ENCODE peak calls at places on chromosomes 12 and 14, in four cellular contexts. One of them, this sample, is unnamed.

GRCh38 chr12:104280703-104281458 is 22.7 kb upstream of the EID3 start:
- DNase-seq in H9: no peak
- DNase-seq in IMR-90: peak
- DNase-seq in H1: no peak
- DNase-seq in this sample: no peak

GRCh38 chr14:103649001-103649400 is 20.0 kb downstream of the KLC1 start:
- DNase-seq in H1: no peak
- DNase-seq in H9: no peak
- DNase-seq in IMR-90: no peak
- DNase-seq in this sample: no peak

GRCh38 chr14:32724864-32725550 is 213.7 kb upstream of the NPAS3 start:
- DNase-seq in IMR-90: peak
- DNase-seq in H1: no peak
- DNase-seq in H9: no peak
- DNase-seq in this sample: peak

GRCh38 chr12:87866602-87867292 is 162.5 kb downstream of the C12orf50 start:
- DNase-seq in H9: peak
- DNase-seq in H1: no peak
- DNase-seq in IMR-90: peak
- DNase-seq in this sample: peak

GRCh38 chr14:68395585-68395984 is 397.3 kb downstream of the ZFP36L1 start:
- DNase-seq in H1: no peak
- DNase-seq in IMR-90: peak
- DNase-seq in H9: no peak
- DNase-seq in this sample: no peak

GRCh38 chr12:121388421-121388981 is 11.4 kb upstream of the RNF34 start:
- DNase-seq in IMR-90: peak
- DNase-seq in H1: no peak
- DNase-seq in H9: no peak
- DNase-seq in this sample: peak

GRCh38 chr14:64510127-64510808 is 5.7 kb downstream of the ZBTB1 start:
- DNase-seq in H9: no peak
- DNase-seq in IMR-90: no peak
- DNase-seq in H1: no peak
- DNase-seq in this sample: peak

GRCh38 chr12:559907-560455 is 100.2 kb downstream of the B4GALNT3 start:
- DNase-seq in H9: no peak
- DNase-seq in IMR-90: no peak
- DNase-seq in H1: no peak
- DNase-seq in this sample: no peak

GRCh38 chr12:117842220-117842619 is 126.6 kb downstream of the KSR2 start:
- DNase-seq in IMR-90: no peak
- DNase-seq in H1: no peak
- DNase-seq in H9: no peak
- DNase-seq in this sample: no peak

GRCh38 chr12:59843260-59843843 is 247.5 kb downstream of the SLC16A7 start:
- DNase-seq in H9: no peak
- DNase-seq in H1: no peak
- DNase-seq in IMR-90: no peak
- DNase-seq in this sample: no peak

GRCh38 chr12:108484431-108484830 is 30.6 kb upstream of the FICD start:
- DNase-seq in IMR-90: no peak
- DNase-seq in H1: no peak
- DNase-seq in H9: no peak
- DNase-seq in this sample: no peak

GRCh38 chr12:64181504-64182291 is 40.4 kb downstream of the KICS2 start:
- DNase-seq in H9: peak
- DNase-seq in H1: no peak
- DNase-seq in IMR-90: peak
- DNase-seq in this sample: peak

GRCh38 chr12:2520722-2521246 is 274.0 kb upstream of the FKBP4 start:
- DNase-seq in H1: no peak
- DNase-seq in H9: no peak
- DNase-seq in IMR-90: no peak
- DNase-seq in this sample: no peak

GRCh38 chr12:63889236-63889635 is 44.7 kb downstream of the SRGAP1 start:
- DNase-seq in H9: no peak
- DNase-seq in H1: no peak
- DNase-seq in IMR-90: peak
- DNase-seq in this sample: peak

GRCh38 chr14:75425443-75425842 is 2.4 kb upstream of the JDP2 start:
- DNase-seq in H9: no peak
- DNase-seq in IMR-90: peak
- DNase-seq in H1: no peak
- DNase-seq in this sample: peak

GRCh38 chr12:8027856-8028255 is 4.7 kb upstream of the FOXJ2 start:
- DNase-seq in H1: no peak
- DNase-seq in H9: no peak
- DNase-seq in IMR-90: no peak
- DNase-seq in this sample: no peak

GRCh38 chr14:43778956-43779639 is 728.0 kb downstream of the FSCB start:
- DNase-seq in IMR-90: no peak
- DNase-seq in H1: no peak
- DNase-seq in H9: no peak
- DNase-seq in this sample: no peak

GRCh38 chr12:51863921-51864700 is 15.6 kb upstream of the FIGNL2 start:
- DNase-seq in H9: peak
- DNase-seq in IMR-90: no peak
- DNase-seq in H1: peak
- DNase-seq in this sample: peak

GRCh38 chr12:93896427-93896826 is 219.3 kb downstream of the CRADD start:
- DNase-seq in H9: no peak
- DNase-seq in IMR-90: peak
- DNase-seq in H1: no peak
- DNase-seq in this sample: peak

GRCh38 chr14:74217672-74218448 is 21.4 kb upstream of the VSX2 start:
- DNase-seq in H1: peak
- DNase-seq in IMR-90: peak
- DNase-seq in H9: peak
- DNase-seq in this sample: peak

GRCh38 chr12:6423267-6424007 is 21.3 kb upstream of the CD27 start:
- DNase-seq in H9: peak
- DNase-seq in IMR-90: peak
- DNase-seq in H1: peak
- DNase-seq in this sample: peak

GRCh38 chr12:22282283-22282682 is 52.2 kb downstream of the ST8SIA1 start:
- DNase-seq in H9: no peak
- DNase-seq in IMR-90: peak
- DNase-seq in H1: no peak
- DNase-seq in this sample: no peak

GRCh38 chr14:29144598-29144997 is 378.0 kb downstream of the FOXG1 start:
- DNase-seq in H9: no peak
- DNase-seq in H1: no peak
- DNase-seq in IMR-90: peak
- DNase-seq in this sample: no peak

GRCh38 chr12:11949738-11950403 is 120.9 kb upstream of the BCL2L14 start:
- DNase-seq in H1: peak
- DNase-seq in H9: no peak
- DNase-seq in IMR-90: no peak
- DNase-seq in this sample: no peak

GRCh38 chr14:76782885-76783566 is 21.8 kb downstream of the VASH1 start:
- DNase-seq in H9: peak
- DNase-seq in IMR-90: no peak
- DNase-seq in H1: peak
- DNase-seq in this sample: peak

GRCh38 chr12:39831587-39832315 is 212.1 kb upstream of the ABCD2 start:
- DNase-seq in H1: no peak
- DNase-seq in IMR-90: peak
- DNase-seq in H9: no peak
- DNase-seq in this sample: no peak

DNA sequence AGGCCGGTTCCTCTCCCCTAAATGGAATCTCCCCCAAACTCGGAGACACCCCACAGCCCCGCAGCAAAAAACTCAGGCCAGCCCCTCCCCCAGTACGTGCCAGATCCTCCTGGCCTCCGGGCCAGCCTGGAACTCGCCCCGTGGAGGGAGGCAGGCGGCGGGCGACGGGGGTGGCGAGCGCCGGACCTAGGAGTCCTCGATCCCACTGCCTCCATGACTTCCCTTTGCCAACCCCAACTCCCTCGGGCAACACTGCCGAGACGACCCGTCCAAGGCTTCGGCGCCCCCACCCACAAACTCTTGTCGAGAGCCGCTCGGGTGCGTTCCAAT is 402 bp downstream of the ADCY6 start:
- DNase-seq in IMR-90: no peak
- DNase-seq in H1: peak
- DNase-seq in H9: no peak
- DNase-seq in this sample: no peak
- H3K56ac ChIP-seq in IMR-90: no peak
- H3K56ac ChIP-seq in H1: peak
- H3K56ac ChIP-seq in H9: no peak
- H3K56ac ChIP-seq in this sample: peak

DNA sequence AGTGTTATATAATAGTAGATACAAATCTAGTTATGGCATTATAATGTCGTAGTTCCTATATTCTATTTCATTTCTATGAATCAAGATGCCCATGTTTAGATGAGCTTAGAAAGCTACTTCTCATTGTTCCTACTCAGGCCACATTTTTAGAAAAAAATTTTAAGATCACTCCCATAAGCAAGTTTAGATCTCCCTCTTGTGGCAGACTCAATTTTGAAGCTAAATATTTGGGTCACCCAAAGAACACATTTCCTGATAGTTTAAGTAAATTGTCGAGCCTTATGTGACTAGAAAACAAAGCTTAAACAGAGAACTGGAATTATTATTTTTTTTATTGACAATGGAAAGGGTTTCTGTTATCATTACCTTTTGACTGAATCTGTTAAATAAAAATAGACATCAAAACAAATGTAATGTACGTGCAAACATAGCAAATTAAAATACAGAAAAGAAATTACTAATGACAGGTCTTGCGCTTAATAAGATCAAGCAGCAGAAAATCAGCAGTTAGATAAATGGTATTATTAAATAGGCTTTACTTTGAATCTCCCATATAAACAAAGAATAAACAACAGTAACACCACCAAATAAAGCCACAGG is 180.2 kb downstream of the ACSS3 start:
- DNase-seq in IMR-90: peak
- DNase-seq in H1: no peak
- DNase-seq in H9: no peak
- DNase-seq in this sample: peak
- H3K56ac ChIP-seq in IMR-90: no peak
- H3K56ac ChIP-seq in H1: no peak
- H3K56ac ChIP-seq in H9: no peak
- H3K56ac ChIP-seq in this sample: no peak

GRCh38 chr14:96098999-96099335 is 59.8 kb downstream of the C14orf132 start:
- DNase-seq in H1: no peak
- DNase-seq in IMR-90: no peak
- DNase-seq in H9: no peak
- DNase-seq in this sample: no peak

GRCh38 chr14:96098309-96098998 is 59.3 kb downstream of the C14orf132 start:
- DNase-seq in H1: peak
- DNase-seq in IMR-90: peak
- DNase-seq in H9: peak
- DNase-seq in this sample: peak

GRCh38 chr14:96102071-96102856 is 63.1 kb downstream of the C14orf132 start:
- DNase-seq in H1: no peak
- DNase-seq in IMR-90: peak
- DNase-seq in H9: no peak
- DNase-seq in this sample: peak

GRCh38 chr14:96103075-96103474 is 63.9 kb downstream of the C14orf132 start:
- DNase-seq in H1: no peak
- DNase-seq in IMR-90: no peak
- DNase-seq in H9: no peak
- DNase-seq in this sample: no peak

GRCh38 chr14:96100171-96101064 is 61.3 kb downstream of the C14orf132 start:
- DNase-seq in H1: peak
- DNase-seq in IMR-90: peak
- DNase-seq in H9: peak
- DNase-seq in this sample: peak
- H3K56ac ChIP-seq in H1: no peak
- H3K56ac ChIP-seq in IMR-90: peak
- H3K56ac ChIP-seq in H9: no peak
- H3K56ac ChIP-seq in this sample: peak

GRCh38 chr14:88599321-88599720 is 36.5 kb downstream of the ZC3H14 start:
- DNase-seq in IMR-90: no peak
- DNase-seq in H1: no peak
- DNase-seq in H9: no peak
- DNase-seq in this sample: no peak

GRCh38 chr14:88597038-88597437 is 34.2 kb downstream of the ZC3H14 start:
- DNase-seq in IMR-90: no peak
- DNase-seq in H9: no peak
- DNase-seq in H1: no peak
- DNase-seq in this sample: no peak

GRCh38 chr14:88597601-88598000 is 34.8 kb downstream of the ZC3H14 start:
- DNase-seq in H9: no peak
- DNase-seq in IMR-90: no peak
- DNase-seq in H1: no peak
- DNase-seq in this sample: no peak

GRCh38 chr14:88599761-88600439 is 37.1 kb downstream of the ZC3H14 start:
- DNase-seq in IMR-90: no peak
- DNase-seq in H9: no peak
- DNase-seq in H1: no peak
- DNase-seq in this sample: no peak

GRCh38 chr14:88598097-88598675 is 35.3 kb downstream of the ZC3H14 start:
- DNase-seq in H9: no peak
- DNase-seq in H1: no peak
- DNase-seq in IMR-90: no peak
- DNase-seq in this sample: no peak
- H3K56ac ChIP-seq in H9: no peak
- H3K56ac ChIP-seq in H1: no peak
- H3K56ac ChIP-seq in IMR-90: no peak
- H3K56ac ChIP-seq in this sample: no peak

GRCh38 chr12:3700861-3701260 is 52.0 kb downstream of the CRACR2A start:
- DNase-seq in H1: no peak
- DNase-seq in IMR-90: peak
- DNase-seq in H9: no peak
- DNase-seq in this sample: no peak
- H3K56ac ChIP-seq in H1: no peak
- H3K56ac ChIP-seq in IMR-90: no peak
- H3K56ac ChIP-seq in H9: no peak
- H3K56ac ChIP-seq in this sample: no peak

GRCh38 chr12:24948452-24948815 is 467 bp downstream of the BCAT1 start:
- DNase-seq in H1: peak
- DNase-seq in IMR-90: peak
- DNase-seq in H9: peak
- DNase-seq in this sample: peak
- H3K56ac ChIP-seq in H1: peak
- H3K56ac ChIP-seq in IMR-90: peak
- H3K56ac ChIP-seq in H9: peak
- H3K56ac ChIP-seq in this sample: peak

GRCh38 chr12:80777587-80777986 is 60.9 kb downstream of the MYF5 start:
- DNase-seq in H1: no peak
- DNase-seq in H9: no peak
- DNase-seq in IMR-90: no peak
- DNase-seq in this sample: no peak
- H3K56ac ChIP-seq in H1: no peak
- H3K56ac ChIP-seq in H9: no peak
- H3K56ac ChIP-seq in IMR-90: peak
- H3K56ac ChIP-seq in this sample: no peak

This sample was measured in mesendoderm.